ENCODE peak calls at places on chromosomes 16 and 17, in seven cellular contexts. O, C, W, L, N, J and G are unnamed samples.

GRCh38 chr16:35565626-35566025 is 2106.2 kb downstream of the TP53TG3F start:
- DNase-seq in W (no peak), O (no peak), J (no peak), C (no peak), N (no peak), L (no peak), G (no peak)

GRCh38 chr17:66834919-66835454 is at the start of gene CACNG5:
- DNase-seq in L (no peak), W (no peak), N (peak; percentile 37), O (peak; percentile 57), C (no peak), J (no peak), G (no peak)

GRCh38 chr16:49542391-49542891 is 168.8 kb downstream of the C16orf78 start:
- DNase-seq in L (no peak), O (no peak), N (no peak), W (no peak), C (no peak), J (no peak), G (no peak)

GRCh38 chr17:45172541-45173286 is 11.0 kb downstream of the HEXIM2 start:
- DNase-seq in L (no peak), O (peak; percentile 77), N (peak; percentile 97), C (peak; percentile 9), J (peak; percentile 36), W (no peak), G (peak; percentile 67)

GRCh38 chr16:78436846-78437245 is 337.4 kb downstream of the WWOX start:
- DNase-seq in O (no peak), J (no peak), C (no peak), L (no peak), W (no peak), N (no peak), G (no peak)

GRCh38 chr16:74766729-74767128 is 7.9 kb downstream of the FA2H start:
- DNase-seq in C (no peak), W (no peak), O (no peak), N (no peak), L (no peak), J (peak; percentile 39), G (no peak)

GRCh38 chr16:17828012-17828411 is 357.3 kb upstream of the XYLT1 start:
- DNase-seq in N (no peak), W (no peak), O (no peak), L (peak; percentile 82), C (no peak), J (no peak), G (no peak)

GRCh38 chr16:51150894-51151320 is at the start of gene SALL1:
- DNase-seq in N (peak; percentile 47), W (no peak), C (no peak), L (no peak), O (no peak), J (no peak), G (no peak)

GRCh38 chr16:57639172-57639571 is 10.7 kb downstream of the ADGRG1 start:
- DNase-seq in C (no peak), O (no peak), L (no peak), W (peak; percentile 49), J (peak; percentile 79), N (no peak), G (peak; percentile 60)

GRCh38 chr17:17933775-17934174 is 38.4 kb downstream of the TOM1L2 start:
- DNase-seq in C (no peak), J (no peak), W (no peak), L (no peak), N (no peak), O (no peak), G (no peak)